ENCODE peak calls at places on chromosome 20, in four cellular contexts. Y is SK-N-SH, I is HepG2, X is GM12878. C is an unnamed sample.

GRCh38 chr20:53773792-53774371 is 180.2 kb upstream of the ZNF217 start:
- DNase-seq in X (no peak), I (peak), Y (no peak), C (no peak)

GRCh38 chr20:20849126-20849525 is 136.7 kb upstream of the RALGAPA2 start:
- DNase-seq in X (no peak), Y (no peak), I (no peak), C (no peak)

GRCh38 chr20:63071541-63072181 is 64.9 kb upstream of the BHLHE23 start:
- DNase-seq in I (no peak), Y (peak), X (no peak), C (no peak)

GRCh38 chr20:39880890-39881289 is 808.1 kb downstream of the MAFB start:
- DNase-seq in Y (peak), I (no peak), X (no peak), C (no peak)

GRCh38 chr20:24640686-24641085 is 171.3 kb downstream of the SYNDIG1 start:
- DNase-seq in Y (no peak), X (no peak), I (no peak), C (no peak)

GRCh38 chr20:2162823-2163166 is 61.2 kb downstream of the STK35 start:
- DNase-seq in Y (no peak), X (no peak), I (no peak), C (no peak)

GRCh38 chr20:31608256-31608980 is 3.3 kb downstream of the ID1 start:
- DNase-seq in X (no peak), Y (peak), I (peak), C (no peak)

GRCh38 chr20:50130346-50130703 is 17.4 kb upstream of the UBE2V1 start:
- DNase-seq in I (no peak), X (no peak), Y (no peak), C (no peak)

GRCh38 chr20:1929460-1929859 is 34.3 kb downstream of the SIRPA start:
- DNase-seq in Y (no peak), X (no peak), I (no peak), C (no peak)

GRCh38 chr20:42018979-42019378 is 400.8 kb upstream of the CHD6 start:
- DNase-seq in I (peak), Y (no peak), X (no peak), C (no peak)

GRCh38 chr20:55535366-55535765 is 470.0 kb downstream of the CBLN4 start:
- DNase-seq in Y (no peak), I (no peak), X (no peak), C (no peak)

GRCh38 chr20:11332376-11332775 is 585.3 kb upstream of the BTBD3 start:
- DNase-seq in X (no peak), Y (no peak), I (no peak), C (no peak)

DNA sequence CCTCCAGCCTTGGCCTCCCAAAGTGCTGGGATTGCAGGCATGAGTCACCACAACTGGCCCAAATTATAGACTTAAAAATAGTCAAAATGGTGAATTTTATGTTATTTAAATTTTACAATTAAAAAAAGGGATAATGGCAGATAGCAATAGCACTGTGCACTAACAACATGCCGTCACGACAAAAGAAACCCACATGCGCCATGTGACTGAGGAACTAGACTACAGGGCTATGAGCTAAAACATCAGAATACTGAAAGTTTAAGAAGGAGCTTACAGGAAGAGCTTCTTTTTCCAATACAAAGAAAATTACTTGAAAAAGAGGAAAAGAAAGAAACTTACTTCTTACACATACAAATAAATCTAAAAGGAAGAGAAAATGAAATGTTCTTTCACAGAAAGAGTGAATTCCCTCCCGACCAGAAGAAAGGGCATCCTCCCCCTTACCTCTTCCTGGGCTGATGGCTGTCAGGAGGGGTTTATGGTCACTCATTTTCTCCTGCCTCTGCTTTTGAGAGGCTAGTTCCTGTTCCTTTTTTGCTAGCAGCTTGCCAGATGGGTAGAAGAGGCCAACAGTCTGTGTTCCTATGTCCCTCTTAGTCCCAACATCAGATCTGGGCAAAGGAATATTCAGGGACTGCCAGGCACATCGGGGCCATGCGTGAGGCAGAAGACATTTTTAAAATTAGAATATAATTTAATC is 54.5 kb downstream of the DZANK1 start:
- DNase-seq in I (no peak), X (peak), Y (no peak), C (no peak)
- TF ChIP-seq POLR2AphosphoS5 in I (no peak), X (no peak), Y (no peak), C (no peak)

DNA sequence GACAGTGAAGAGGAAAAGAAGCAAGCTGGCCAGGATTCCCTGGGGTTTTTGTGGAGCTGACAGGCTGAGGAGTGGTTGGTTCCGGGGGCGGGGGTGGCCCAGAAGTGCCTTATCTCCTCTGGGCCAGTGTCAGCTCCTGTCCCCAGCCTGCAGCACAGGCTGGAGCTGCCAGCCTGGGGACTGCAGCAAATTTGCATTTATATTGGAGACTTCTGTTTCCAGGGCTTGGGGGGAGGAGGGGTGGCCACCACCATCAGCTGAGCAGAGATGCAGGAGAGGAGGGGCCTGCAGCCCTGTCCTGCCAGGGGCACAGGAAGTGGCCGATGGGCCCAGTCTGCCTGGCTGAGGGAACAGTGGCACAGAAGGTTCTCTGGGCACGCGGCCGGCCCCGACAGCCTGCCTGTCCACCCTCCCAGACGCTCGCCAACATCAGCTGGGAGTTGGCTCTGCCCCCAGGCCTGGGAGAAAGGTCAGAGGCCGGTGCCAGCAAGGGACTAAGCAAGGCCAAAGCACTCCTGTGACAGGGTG is 24.3 kb upstream of the SCRT2 start:
- DNase-seq in I (no peak), X (no peak), Y (peak), C (no peak)
- TF ChIP-seq TAF1 in I (no peak), X (no peak), Y (no peak), C (no peak)

GRCh38 chr20:45038747-45039469 is 62.0 kb downstream of the KCNS1 start:
- DNase-seq in Y (no peak), I (no peak), X (no peak), C (no peak)

GRCh38 chr20:45034436-45034835 is 66.5 kb downstream of the KCNS1 start:
- DNase-seq in X (no peak), I (no peak), Y (no peak), C (no peak)

GRCh38 chr20:45037050-45037449 is 63.9 kb downstream of the KCNS1 start:
- DNase-seq in I (no peak), Y (no peak), X (no peak), C (no peak)

GRCh38 chr20:45037635-45038034 is 63.3 kb downstream of the KCNS1 start:
- DNase-seq in Y (no peak), X (no peak), I (no peak), C (no peak)

DNA sequence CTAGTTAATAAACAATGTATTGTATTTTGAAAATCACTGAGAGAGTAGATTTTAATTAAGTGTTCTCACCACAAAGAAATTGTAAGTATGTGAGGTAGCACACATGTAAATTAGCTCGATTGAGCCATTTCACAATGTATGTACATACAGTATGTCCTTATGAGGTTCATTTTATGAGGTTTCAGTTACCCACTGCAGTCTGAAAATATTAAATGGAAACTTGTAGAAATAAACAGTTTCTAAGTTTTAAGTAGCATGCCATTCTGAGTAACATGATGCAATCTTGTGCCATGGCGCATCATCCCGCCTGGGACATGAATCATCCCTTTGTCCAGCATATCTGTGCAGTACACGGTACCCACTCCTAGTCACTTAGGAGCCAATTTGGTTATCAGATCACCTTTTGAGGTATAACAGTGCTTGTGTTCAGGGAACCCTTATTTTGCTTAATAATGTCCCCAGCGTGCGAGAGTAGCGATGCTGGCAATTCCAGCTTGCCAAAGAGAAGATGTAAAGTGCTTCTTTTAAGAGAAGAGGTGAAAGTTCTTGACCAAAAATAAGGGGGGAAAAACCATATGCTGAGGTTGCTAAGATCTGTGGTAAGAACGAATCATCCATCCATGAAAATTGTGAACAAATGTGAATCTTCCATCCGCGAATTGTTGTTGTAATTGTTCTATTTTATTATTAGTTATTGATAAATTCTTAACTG is 64.7 kb downstream of the KCNS1 start:
- DNase-seq in X (no peak), Y (no peak), I (peak), C (no peak)
- TF ChIP-seq POLR2AphosphoS5 in X (no peak), Y (peak), I (no peak), C (no peak)

GRCh38 chr20:9500121-9500911 is 14.1 kb upstream of the LAMP5 start:
- DNase-seq in X (no peak), I (no peak), Y (no peak), C (no peak)
- TF ChIP-seq TAF1 in X (no peak), I (no peak), Y (no peak), C (no peak)

DNA sequence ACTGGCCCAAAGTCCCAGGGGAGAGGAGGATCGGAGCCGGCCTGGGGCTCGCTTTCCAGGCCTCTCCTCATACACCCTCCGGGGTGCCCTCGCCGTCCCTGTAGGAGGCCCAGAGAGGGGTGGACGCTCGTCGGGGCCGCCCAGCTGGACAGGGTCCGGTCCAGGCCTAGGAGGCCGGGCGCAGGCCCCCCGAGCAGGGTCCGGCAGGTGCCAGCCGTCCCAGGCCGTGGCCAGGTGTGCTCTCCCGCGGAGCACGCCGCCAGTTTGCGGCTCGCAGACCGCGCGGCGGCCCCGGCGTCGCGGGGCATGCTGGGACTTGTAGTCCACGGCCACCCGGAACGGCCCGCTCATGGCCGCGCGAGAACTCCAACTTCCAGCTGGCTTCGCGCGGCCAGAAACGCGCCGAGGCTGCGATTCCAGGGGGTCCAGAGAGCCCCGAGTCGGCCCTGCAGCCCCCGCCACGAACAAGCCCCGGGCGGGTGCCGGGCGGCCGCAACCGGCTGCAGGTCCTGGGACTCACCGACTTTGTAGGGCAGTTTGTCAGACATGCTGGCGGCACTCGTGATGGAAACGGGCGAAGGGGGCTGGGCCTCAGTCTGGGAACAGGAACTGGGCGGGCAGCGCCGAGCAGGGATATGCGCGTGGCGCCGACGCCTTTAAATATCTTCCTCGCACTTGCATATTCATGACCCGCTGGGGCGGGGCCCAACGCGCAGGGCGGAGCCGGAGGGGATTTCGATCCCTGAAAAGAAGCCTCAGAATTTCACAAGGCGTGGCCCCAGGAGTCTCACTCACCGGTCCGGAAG is at the start of gene AHCY:
- DNase-seq in Y (peak), X (peak), I (peak), C (peak)
- TF ChIP-seq POLR2AphosphoS5 in Y (peak), X (peak), I (peak), C (peak)

DNA sequence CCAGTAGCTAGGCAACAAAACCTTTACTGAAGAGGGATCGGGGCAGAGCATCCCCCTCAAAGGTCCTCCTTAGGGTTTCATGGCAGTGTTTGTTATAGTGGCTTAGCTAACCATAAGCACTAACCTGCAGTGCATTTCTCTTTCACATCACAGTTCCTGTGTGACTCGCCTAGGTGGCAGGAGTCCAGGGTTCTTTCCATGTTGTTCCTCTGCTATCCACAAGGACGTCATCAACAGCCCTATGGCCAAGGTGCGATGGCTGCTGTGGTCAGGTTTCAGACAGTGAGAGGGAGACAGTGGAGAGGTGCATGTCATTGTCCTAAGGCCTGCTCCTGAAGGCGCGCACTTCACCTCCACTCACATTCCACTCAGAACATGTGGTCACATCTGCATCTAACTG is 38.8 kb upstream of the FOXA2 start:
- DNase-seq in Y (no peak), X (no peak), I (peak), C (no peak)
- TF ChIP-seq TAF1 in Y (no peak), X (no peak), I (no peak), C (no peak)

DNA sequence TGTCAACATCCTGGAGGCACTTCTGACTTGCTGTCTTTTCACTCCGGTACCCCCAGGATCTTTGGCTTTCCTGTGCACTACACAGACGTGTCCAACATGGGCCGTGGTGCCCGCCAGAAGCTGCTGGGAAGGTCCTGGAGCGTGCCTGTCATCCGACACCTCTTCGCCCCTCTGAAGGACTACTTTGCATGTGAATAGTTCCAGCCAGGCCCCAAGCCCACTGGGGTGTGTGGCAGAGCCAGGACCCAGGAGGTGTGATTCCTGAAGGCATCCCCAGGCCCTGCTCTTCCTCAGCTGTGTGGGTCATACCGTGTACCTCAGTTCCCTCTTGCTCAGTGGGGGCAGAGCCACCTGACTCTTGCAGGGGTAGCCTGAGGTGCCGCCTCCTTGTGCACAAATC is 12.0 kb upstream of the MAPRE1 start:
- DNase-seq in I (no peak), X (no peak), Y (no peak), C (no peak)
- TF ChIP-seq POLR2AphosphoS5 in I (no peak), X (no peak), Y (no peak), C (no peak)

DNA sequence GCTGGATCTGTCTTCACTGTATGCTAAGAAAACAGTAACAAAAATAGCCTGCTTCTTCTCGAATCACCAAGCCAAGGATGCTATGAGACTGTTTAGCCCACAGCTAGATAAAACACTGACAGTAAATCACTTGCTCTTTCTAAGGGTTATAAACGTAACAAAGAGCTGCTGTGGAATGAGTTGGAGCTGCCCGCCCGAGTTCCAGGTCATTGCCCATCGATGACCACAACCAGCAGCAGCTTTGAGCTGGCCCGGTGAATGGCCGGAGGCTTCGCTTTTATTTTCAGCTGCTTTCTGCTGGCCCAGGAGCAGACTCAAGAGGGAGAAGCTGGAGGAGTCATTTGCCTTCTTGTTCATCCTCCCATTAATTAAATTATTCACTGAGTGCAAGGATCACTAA is 82.2 kb upstream of the CDH4 start:
- DNase-seq in I (no peak), X (no peak), Y (no peak), C (no peak)
- TF ChIP-seq TAF1 in I (no peak), X (no peak), Y (no peak), C (no peak)

GRCh38 chr20:29452186-29452585 is 1805.3 kb upstream of the DEFB115 start:
- DNase-seq in I (no peak), Y (no peak), X (no peak), C (no peak)

GRCh38 chr20:29443819-29444218 is 1813.6 kb upstream of the DEFB115 start:
- DNase-seq in I (no peak), X (peak), Y (no peak), C (no peak)

GRCh38 chr20:29448806-29449470 is 1808.5 kb upstream of the DEFB115 start:
- DNase-seq in Y (peak), I (no peak), X (no peak), C (no peak)
- TF ChIP-seq POLR2AphosphoS5 in Y (no peak), I (no peak), X (no peak), C (no peak)

GRCh38 chr20:19727251-19727847 is 30.7 kb upstream of the RIN2 start:
- DNase-seq in I (no peak), X (no peak), Y (no peak), C (no peak)

GRCh38 chr20:19718880-19719279 is 39.2 kb upstream of the RIN2 start:
- DNase-seq in Y (no peak), I (no peak), X (no peak), C (no peak)

GRCh38 chr20:19726126-19726525 is 31.9 kb upstream of the RIN2 start:
- DNase-seq in X (no peak), Y (no peak), I (no peak), C (no peak)

GRCh38 chr20:19720991-19721390 is 37.1 kb upstream of the RIN2 start:
- DNase-seq in X (no peak), Y (no peak), I (no peak), C (no peak)

DNA sequence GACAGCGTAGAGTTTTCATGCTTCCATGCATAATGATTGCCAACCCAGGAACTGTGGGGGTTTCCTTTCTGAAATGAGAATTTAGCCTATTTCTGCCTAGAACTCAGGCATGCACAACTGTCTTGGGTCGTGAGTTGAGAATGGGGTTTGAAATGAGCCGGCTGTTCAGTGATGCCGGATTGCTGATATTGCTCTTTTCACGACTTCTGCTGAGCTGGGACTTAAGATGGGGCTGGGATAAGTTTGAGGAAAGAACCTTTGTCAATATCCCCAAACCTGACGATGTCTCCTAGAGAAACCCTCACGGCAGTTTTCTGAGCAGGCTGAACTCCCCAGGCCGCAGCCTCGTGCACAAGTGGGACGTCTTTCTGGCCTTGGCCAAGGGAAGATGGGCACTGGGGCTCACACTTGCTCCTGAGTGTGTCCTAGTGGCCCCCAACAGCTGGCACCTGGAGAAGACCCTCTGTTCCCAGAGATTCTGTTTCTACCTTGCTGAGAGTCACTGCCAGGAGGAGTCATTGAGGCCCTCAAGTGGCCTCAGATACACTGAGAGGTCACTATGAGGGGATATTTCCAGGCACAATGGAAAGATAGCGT is 34.1 kb upstream of the RIN2 start:
- DNase-seq in X (no peak), I (no peak), Y (no peak), C (no peak)
- TF ChIP-seq TAF1 in X (no peak), I (no peak), Y (no peak), C (no peak)